ENCODE peak calls at places on chromosomes 12 and 14, in five cellular contexts. N, Q, U, D and A are unnamed samples.

GRCh38 chr12:100936661-100937060 is 142.1 kb downstream of the ANO4 start:
- DNase-seq in N (no peak), Q (no peak), U (no peak), D (no peak), A (no peak)

GRCh38 chr14:22226381-22226780 is 362.6 kb downstream of the DAD1 start:
- DNase-seq in N (peak), Q (no peak), U (peak), D (no peak), A (peak)

GRCh38 chr14:21505009-21505553 is 6.1 kb downstream of the METTL3 start:
- DNase-seq in N (no peak), Q (no peak), U (peak), D (no peak), A (peak)

GRCh38 chr12:10672231-10672868 is 1.5 kb downstream of the STYK1 start:
- DNase-seq in N (no peak), Q (no peak), U (peak), D (peak), A (peak)

GRCh38 chr12:54378791-54379400 is 5.6 kb downstream of the ZNF385A start:
- DNase-seq in N (no peak), Q (peak), U (no peak), D (no peak), A (no peak)

GRCh38 chr12:99598785-99599184 is 48.8 kb upstream of the GARIN6 start:
- DNase-seq in N (no peak), Q (no peak), U (no peak), D (no peak), A (no peak)

GRCh38 chr14:99735189-99736135 is 51.4 kb downstream of the CYP46A1 start:
- DNase-seq in N (no peak), Q (no peak), U (no peak), D (no peak), A (no peak)

GRCh38 chr12:91811481-91812287 is 334.0 kb downstream of the BTG1 start:
- DNase-seq in N (peak), Q (peak), U (peak), D (peak), A (peak)

GRCh38 chr12:122368361-122369073 is 54.0 kb downstream of the CLIP1 start:
- DNase-seq in N (peak), Q (no peak), U (no peak), D (no peak), A (no peak)

GRCh38 chr12:62658910-62659309 is 192.3 kb downstream of the MON2 start:
- DNase-seq in N (no peak), Q (no peak), U (no peak), D (no peak), A (no peak)

GRCh38 chr14:28101992-28102391 is 664.6 kb upstream of the FOXG1 start:
- DNase-seq in N (no peak), Q (no peak), U (no peak), D (no peak), A (no peak)

GRCh38 chr12:121582583-121583333 is 1.9 kb upstream of the KDM2B start:
- DNase-seq in N (no peak), Q (no peak), U (no peak), D (no peak), A (no peak)

GRCh38 chr14:24673059-24673458 is 39.1 kb upstream of the GZMB start:
- DNase-seq in N (no peak), Q (no peak), U (no peak), D (no peak), A (no peak)

GRCh38 chr12:32331133-32331532 is 68.2 kb upstream of the FGD4 start:
- DNase-seq in N (no peak), Q (no peak), U (no peak), D (no peak), A (no peak)

GRCh38 chr12:80469681-80470080 is 25.6 kb downstream of the PTPRQ start:
- DNase-seq in N (no peak), Q (no peak), U (no peak), D (no peak), A (no peak)

GRCh38 chr14:53515264-53515663 is 362.1 kb upstream of the DDHD1 start:
- DNase-seq in N (no peak), Q (no peak), U (no peak), D (no peak), A (no peak)

GRCh38 chr12:72264548-72265175 is 7.5 kb upstream of the TRHDE start:
- DNase-seq in N (peak), Q (no peak), U (no peak), D (no peak), A (no peak)

GRCh38 chr12:76123301-76124212 is 39.1 kb upstream of the NAP1L1 start:
- DNase-seq in N (no peak), Q (no peak), U (no peak), D (no peak), A (no peak)

GRCh38 chr12:50924439-50925341 is 27.7 kb upstream of the HIGD1C start:
- DNase-seq in N (peak), Q (peak), U (no peak), D (peak), A (peak)

GRCh38 chr14:84442481-84442880 is 1087.5 kb upstream of the FLRT2 start:
- DNase-seq in N (no peak), Q (no peak), U (no peak), D (no peak), A (no peak)